ENCODE peak calls at places on chromosomes 12 and 14, in nine cellular contexts. One of them, this sample, is unnamed.
A peak's percentile ranks its signal among the peaks of the same experiment; 100 is the strongest.

GRCh38 chr12:98595152-98595988 is 1.9 kb downstream of the SLC25A3 start:
- DNase-seq in tibial artery: no peak
- DNase-seq in effector CD8-positive, alpha-beta T cell: peak; percentile 13
- DNase-seq in GM04504: peak; percentile 31
- DNase-seq in stimulated activated CD4-positive, alpha-beta T cell treated with anti-CD3 and anti-CD28 coated beads, TNF-alpha, amount 100 ng/mL, for 4 hours: no peak
- DNase-seq in NCI-H187: no peak
- DNase-seq in fibroblast of gingiva: peak; percentile 60
- DNase-seq in adrenal gland: no peak
- DNase-seq in renal cortical epithelial cell: peak; percentile 84
- DNase-seq in this sample: no peak

GRCh38 chr14:91892918-91893527 is 25.7 kb upstream of the TC2N start:
- DNase-seq in renal cortical epithelial cell: no peak
- DNase-seq in adrenal gland: no peak
- DNase-seq in tibial artery: no peak
- DNase-seq in GM04504: no peak
- DNase-seq in fibroblast of gingiva: no peak
- DNase-seq in NCI-H187: no peak
- DNase-seq in effector CD8-positive, alpha-beta T cell: no peak
- DNase-seq in stimulated activated CD4-positive, alpha-beta T cell treated with anti-CD3 and anti-CD28 coated beads, TNF-alpha, amount 100 ng/mL, for 4 hours: no peak
- DNase-seq in this sample: no peak

GRCh38 chr12:7128681-7129593 is at the start of gene RBP5:
- DNase-seq in stimulated activated CD4-positive, alpha-beta T cell treated with anti-CD3 and anti-CD28 coated beads, TNF-alpha, amount 100 ng/mL, for 4 hours: no peak
- DNase-seq in tibial artery: no peak
- DNase-seq in adrenal gland: no peak
- DNase-seq in renal cortical epithelial cell: peak; percentile 3
- DNase-seq in effector CD8-positive, alpha-beta T cell: no peak
- DNase-seq in fibroblast of gingiva: no peak
- DNase-seq in GM04504: no peak
- DNase-seq in NCI-H187: no peak
- DNase-seq in this sample: no peak

GRCh38 chr14:71060795-71061455 is 153.7 kb downstream of the PCNX1 start:
- DNase-seq in fibroblast of gingiva: no peak
- DNase-seq in tibial artery: no peak
- DNase-seq in adrenal gland: no peak
- DNase-seq in GM04504: no peak
- DNase-seq in stimulated activated CD4-positive, alpha-beta T cell treated with anti-CD3 and anti-CD28 coated beads, TNF-alpha, amount 100 ng/mL, for 4 hours: no peak
- DNase-seq in effector CD8-positive, alpha-beta T cell: no peak
- DNase-seq in NCI-H187: no peak
- DNase-seq in renal cortical epithelial cell: no peak
- DNase-seq in this sample: no peak

GRCh38 chr12:3559601-3560294 is 68.7 kb downstream of the PRMT8 start:
- DNase-seq in fibroblast of gingiva: no peak
- DNase-seq in stimulated activated CD4-positive, alpha-beta T cell treated with anti-CD3 and anti-CD28 coated beads, TNF-alpha, amount 100 ng/mL, for 4 hours: no peak
- DNase-seq in tibial artery: no peak
- DNase-seq in effector CD8-positive, alpha-beta T cell: no peak
- DNase-seq in GM04504: no peak
- DNase-seq in renal cortical epithelial cell: no peak
- DNase-seq in adrenal gland: no peak
- DNase-seq in NCI-H187: peak; percentile 33
- DNase-seq in this sample: no peak

GRCh38 chr14:30528119-30528518 is 30.8 kb upstream of the G2E3 start:
- DNase-seq in stimulated activated CD4-positive, alpha-beta T cell treated with anti-CD3 and anti-CD28 coated beads, TNF-alpha, amount 100 ng/mL, for 4 hours: no peak
- DNase-seq in GM04504: no peak
- DNase-seq in fibroblast of gingiva: no peak
- DNase-seq in adrenal gland: no peak
- DNase-seq in NCI-H187: no peak
- DNase-seq in tibial artery: no peak
- DNase-seq in renal cortical epithelial cell: no peak
- DNase-seq in effector CD8-positive, alpha-beta T cell: no peak
- DNase-seq in this sample: no peak

GRCh38 chr14:32468955-32469354 is 139.9 kb downstream of the AKAP6 start:
- DNase-seq in GM04504: peak; percentile 73
- DNase-seq in renal cortical epithelial cell: peak; percentile 95
- DNase-seq in adrenal gland: no peak
- DNase-seq in fibroblast of gingiva: peak; percentile 77
- DNase-seq in stimulated activated CD4-positive, alpha-beta T cell treated with anti-CD3 and anti-CD28 coated beads, TNF-alpha, amount 100 ng/mL, for 4 hours: no peak
- DNase-seq in effector CD8-positive, alpha-beta T cell: no peak
- DNase-seq in NCI-H187: no peak
- DNase-seq in tibial artery: peak; percentile 31
- DNase-seq in this sample: peak; percentile 83

GRCh38 chr14:73759183-73759713 is 45.1 kb upstream of the PNMA1 start:
- DNase-seq in fibroblast of gingiva: peak; percentile 73
- DNase-seq in NCI-H187: no peak
- DNase-seq in tibial artery: peak; percentile 67
- DNase-seq in GM04504: no peak
- DNase-seq in effector CD8-positive, alpha-beta T cell: peak; percentile 29
- DNase-seq in renal cortical epithelial cell: no peak
- DNase-seq in adrenal gland: peak; percentile 65
- DNase-seq in stimulated activated CD4-positive, alpha-beta T cell treated with anti-CD3 and anti-CD28 coated beads, TNF-alpha, amount 100 ng/mL, for 4 hours: no peak
- DNase-seq in this sample: no peak